ENCODE peak calls at places on chromosomes 16 and 17, in six cellular contexts. A is adrenal gland, L is PC-3, H is ascending aorta, F is dorsolateral prefrontal cortex, X is prostate gland. I is an unnamed sample.

GRCh38 chr17:2043785-2044184 is 2.0 kb downstream of the OVCA2 start:
- DNase-seq in X (no peak), F (no peak), H (no peak), L (peak; percentile 59), A (peak; percentile 31), I (no peak)

GRCh38 chr17:45733781-45734180 is 50.3 kb upstream of the CRHR1 start:
- DNase-seq in F (no peak), A (no peak), X (no peak), L (no peak), H (no peak), I (no peak)

GRCh38 chr17:34443832-34444469 is 80.9 kb upstream of the CCL1 start:
- DNase-seq in L (peak; percentile 3), A (no peak), H (no peak), F (no peak), X (no peak), I (peak; percentile 68)

GRCh38 chr17:8430966-8431365 is 4.7 kb upstream of the NDEL1 start:
- DNase-seq in X (no peak), L (no peak), H (peak; percentile 98), A (peak; percentile 80), F (no peak), I (no peak)

GRCh38 chr17:7094661-7095064 is 14.6 kb upstream of the CLEC10A start:
- DNase-seq in X (no peak), L (no peak), A (no peak), H (no peak), F (no peak), I (no peak)

GRCh38 chr16:14050297-14051027 is 20.7 kb upstream of the MRTFB start:
- DNase-seq in H (peak; percentile 24), X (no peak), L (peak; percentile 56), A (no peak), F (no peak), I (no peak)

GRCh38 chr16:86377251-86378022 is 132.9 kb upstream of the FOXF1 start:
- DNase-seq in X (no peak), L (no peak), H (no peak), A (no peak), F (no peak), I (no peak)

GRCh38 chr16:28845173-28846079 is 722 bp downstream of the TUFM start:
- DNase-seq in A (no peak), X (no peak), L (peak; percentile 62), H (no peak), F (no peak), I (no peak)

GRCh38 chr16:3642397-3643094 is 11.9 kb upstream of the DNASE1 start:
- DNase-seq in L (peak; percentile 81), X (peak; percentile 85), A (peak; percentile 75), H (peak; percentile 55), F (no peak), I (peak; percentile 54)

GRCh38 chr16:31268891-31269290 is 9.1 kb downstream of the ITGAM start:
- DNase-seq in A (no peak), F (no peak), X (no peak), L (no peak), H (peak; percentile 31), I (no peak)

GRCh38 chr17:57641761-57642160 is 103.3 kb downstream of the CCDC182 start:
- DNase-seq in X (no peak), L (no peak), H (no peak), A (peak; percentile 69), F (no peak), I (no peak)

GRCh38 chr16:87487361-87487924 is 5.4 kb downstream of the ZCCHC14 start:
- DNase-seq in H (no peak), X (no peak), L (no peak), A (peak; percentile 60), F (no peak), I (peak; percentile 40)

GRCh38 chr17:78737332-78737731 is 44.7 kb downstream of the CYTH1 start:
- DNase-seq in F (no peak), H (no peak), X (no peak), A (no peak), L (peak; percentile 66), I (no peak)

GRCh38 chr17:76022285-76022684 is 4.8 kb downstream of the EVPL start:
- DNase-seq in X (no peak), F (no peak), L (no peak), A (no peak), H (no peak), I (no peak)

GRCh38 chr17:76025294-76025693 is 1.8 kb downstream of the EVPL start:
- DNase-seq in F (no peak), A (no peak), L (no peak), H (no peak), X (no peak), I (no peak)

GRCh38 chr17:76023900-76024237 is 3.2 kb downstream of the EVPL start:
- DNase-seq in X (no peak), L (no peak), A (no peak), H (no peak), F (no peak), I (no peak)

GRCh38 chr17:76022973-76023899 is 3.9 kb downstream of the EVPL start:
- DNase-seq in A (no peak), X (no peak), L (no peak), H (no peak), F (no peak), I (no peak)

GRCh38 chr17:76024353-76024752 is 2.8 kb downstream of the EVPL start:
- DNase-seq in X (no peak), L (no peak), A (no peak), F (no peak), H (no peak), I (no peak)
- TF ChIP-seq CTCF in X (no peak), L (no peak), A (no peak), F (no peak), H (no peak), I (no peak)

GRCh38 chr17:64774888-64775600 is 112.9 kb upstream of the SMURF2 start:
- DNase-seq in L (no peak), H (peak; percentile 48), A (no peak), F (no peak), X (no peak), I (no peak)

GRCh38 chr17:64772845-64773299 is 110.8 kb upstream of the SMURF2 start:
- DNase-seq in L (no peak), A (no peak), F (no peak), H (no peak), X (no peak), I (no peak)

GRCh38 chr17:64773386-64773835 is 111.3 kb upstream of the SMURF2 start:
- DNase-seq in X (no peak), F (no peak), L (no peak), A (no peak), H (no peak), I (no peak)

GRCh38 chr17:64775701-64776570 is 113.8 kb upstream of the SMURF2 start:
- DNase-seq in F (no peak), H (peak; percentile 60), A (no peak), L (no peak), X (no peak), I (no peak)

GRCh38 chr17:64773836-64774761 is 112.0 kb upstream of the SMURF2 start:
- DNase-seq in A (no peak), X (peak; percentile 70), L (peak; percentile 96), F (no peak), H (peak; percentile 60), I (no peak)
- TF ChIP-seq CTCF in A (no peak), X (peak; percentile 3), L (peak; percentile 87), F (no peak), H (no peak), I (peak; percentile 14)

DNA sequence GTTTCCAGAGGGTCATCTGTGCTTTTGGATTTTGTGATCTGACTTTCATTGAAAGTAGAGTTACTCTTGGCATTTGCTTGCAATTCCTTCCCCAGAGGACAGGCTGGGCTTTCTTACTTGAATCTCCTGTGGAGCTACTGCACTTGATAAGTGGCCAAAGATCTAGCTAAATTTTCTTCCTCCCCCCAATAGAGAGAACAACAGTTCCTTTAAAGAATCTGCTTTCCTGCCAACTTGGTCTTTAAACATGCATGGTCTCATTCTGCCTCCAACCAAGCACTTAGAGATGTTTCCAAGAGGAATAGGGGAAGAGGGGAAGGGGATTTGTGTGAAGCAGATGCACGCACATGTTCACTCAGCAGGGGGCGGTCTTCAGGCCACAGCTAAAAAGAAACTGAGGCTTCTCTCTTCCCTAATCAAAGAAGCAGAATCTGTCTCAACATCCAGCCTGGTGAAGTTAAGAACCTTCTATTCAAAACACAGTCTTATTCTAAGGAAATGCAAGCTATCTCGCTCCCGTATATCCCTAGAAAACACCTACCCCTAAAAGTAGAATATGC is 229.6 kb downstream of the ZFHX3 start:
- DNase-seq in H (no peak), X (no peak), A (no peak), L (no peak), F (no peak), I (no peak)
- TF ChIP-seq CTCF in H (no peak), X (no peak), A (no peak), L (peak; percentile 20), F (no peak), I (peak; percentile 44)

DNA sequence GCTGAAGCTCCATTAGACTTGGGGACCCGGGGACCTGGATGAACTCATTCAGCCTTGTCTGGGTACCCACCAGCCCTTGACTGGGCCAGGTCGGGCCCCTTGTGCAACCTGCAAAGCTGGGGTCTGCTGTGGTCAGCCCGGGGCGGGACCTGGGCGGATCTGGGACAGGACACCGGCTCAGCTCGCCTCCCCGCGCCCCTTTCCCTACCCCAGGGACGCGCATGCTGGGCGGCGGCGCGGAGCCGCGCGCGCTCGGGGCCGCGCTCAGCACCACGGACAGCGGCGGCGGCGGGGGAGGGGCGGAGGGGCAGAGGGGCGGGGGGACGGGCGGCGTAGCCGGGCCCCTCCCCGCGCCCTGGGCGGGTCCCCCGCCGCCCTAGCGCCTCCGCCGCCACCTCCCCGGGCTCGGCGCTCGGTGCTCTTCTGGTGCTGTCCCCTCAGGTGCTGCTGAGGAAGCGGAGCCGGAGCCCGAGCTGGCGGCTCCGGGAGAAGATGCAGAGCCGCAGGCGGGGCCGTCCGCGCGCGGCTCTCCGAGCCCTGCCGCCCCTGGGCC is 7.4 kb downstream of the ACD start:
- DNase-seq in L (peak; percentile 37), X (no peak), A (no peak), H (no peak), F (no peak), I (no peak)
- TF ChIP-seq CTCF in L (no peak), X (no peak), A (no peak), H (no peak), F (no peak), I (no peak)

GRCh38 chr16:68445458-68445857 is 2.9 kb downstream of the SMPD3 start:
- DNase-seq in L (peak; percentile 68), X (no peak), H (no peak), A (peak; percentile 66), F (no peak), I (peak; percentile 75)
- TF ChIP-seq CTCF in L (peak; percentile 69), X (peak; percentile 27), H (no peak), A (no peak), F (peak; percentile 51), I (peak; percentile 83)

GRCh38 chr17:72657467-72658317 is 434.8 kb downstream of the SLC39A11 start:
- DNase-seq in L (peak; percentile 84), F (no peak), H (no peak), A (no peak), X (no peak), I (no peak)
- TF ChIP-seq CTCF in L (peak; percentile 47), F (no peak), H (no peak), A (no peak), X (no peak), I (no peak)

GRCh38 chr16:11180489-11180888 is 75.5 kb downstream of the SOCS1 start:
- DNase-seq in A (no peak), H (no peak), F (no peak), X (no peak), L (no peak), I (no peak)
- TF ChIP-seq CTCF in A (no peak), H (no peak), F (no peak), X (no peak), L (no peak), I (no peak)